ENCODE peak calls at places on chromosomes 6 and 20, in six cellular contexts. One of them, this sample, is unnamed.

GRCh38 chr20:11921326-11921725 is 3.6 kb downstream of the BTBD3 start:
- DNase-seq in erythroblast: no peak
- DNase-seq in gastrocnemius medialis: no peak
- DNase-seq in tibial nerve: no peak
- DNase-seq in K562: no peak
- DNase-seq in upper lobe of left lung: no peak
- DNase-seq in this sample: no peak

GRCh38 chr6:73648166-73648565 is 5.6 kb downstream of the SLC17A5 start:
- DNase-seq in erythroblast: no peak
- DNase-seq in gastrocnemius medialis: no peak
- DNase-seq in tibial nerve: no peak
- DNase-seq in K562: no peak
- DNase-seq in upper lobe of left lung: no peak
- DNase-seq in this sample: no peak

GRCh38 chr20:53757472-53757913 is 163.9 kb upstream of the ZNF217 start:
- DNase-seq in erythroblast: no peak
- DNase-seq in gastrocnemius medialis: no peak
- DNase-seq in tibial nerve: no peak
- DNase-seq in K562: no peak
- DNase-seq in upper lobe of left lung: no peak
- DNase-seq in this sample: no peak

GRCh38 chr6:48199502-48199901 is 88.5 kb upstream of the PTCHD4 start:
- DNase-seq in erythroblast: no peak
- DNase-seq in gastrocnemius medialis: no peak
- DNase-seq in tibial nerve: no peak
- DNase-seq in K562: no peak
- DNase-seq in upper lobe of left lung: no peak
- DNase-seq in this sample: no peak

GRCh38 chr20:48619126-48620101 is 208.4 kb downstream of the PREX1 start:
- DNase-seq in erythroblast: no peak
- DNase-seq in gastrocnemius medialis: no peak
- DNase-seq in tibial nerve: no peak
- DNase-seq in K562: no peak
- DNase-seq in upper lobe of left lung: no peak
- DNase-seq in this sample: no peak

GRCh38 chr20:18443841-18444240 is 23.0 kb downstream of the DZANK1 start:
- DNase-seq in erythroblast: no peak
- DNase-seq in gastrocnemius medialis: no peak
- DNase-seq in tibial nerve: no peak
- DNase-seq in K562: no peak
- DNase-seq in upper lobe of left lung: no peak
- DNase-seq in this sample: no peak

GRCh38 chr6:142819603-142820335 is 125.2 kb downstream of the HIVEP2 start:
- DNase-seq in erythroblast: no peak
- DNase-seq in gastrocnemius medialis: no peak
- DNase-seq in tibial nerve: no peak
- DNase-seq in K562: no peak
- DNase-seq in upper lobe of left lung: peak; percentile 32
- DNase-seq in this sample: no peak

GRCh38 chr6:11810039-11810541 is 31.5 kb upstream of the ADTRP start:
- DNase-seq in erythroblast: peak; percentile 52
- DNase-seq in gastrocnemius medialis: peak; percentile 15
- DNase-seq in tibial nerve: peak; percentile 73
- DNase-seq in K562: peak; percentile 60
- DNase-seq in upper lobe of left lung: peak; percentile 80
- DNase-seq in this sample: peak; percentile 52

GRCh38 chr20:39568090-39568489 is 605.9 kb downstream of the DHX35 start:
- DNase-seq in erythroblast: no peak
- DNase-seq in gastrocnemius medialis: no peak
- DNase-seq in tibial nerve: no peak
- DNase-seq in K562: no peak
- DNase-seq in upper lobe of left lung: no peak
- DNase-seq in this sample: no peak

GRCh38 chr6:43510827-43511163 is 649 bp upstream of the LRRC73 start:
- DNase-seq in erythroblast: no peak
- DNase-seq in gastrocnemius medialis: no peak
- DNase-seq in tibial nerve: no peak
- DNase-seq in K562: no peak
- DNase-seq in upper lobe of left lung: no peak
- DNase-seq in this sample: no peak

GRCh38 chr20:46084805-46085792 is 4.7 kb downstream of the NCOA5 start:
- DNase-seq in erythroblast: no peak
- DNase-seq in gastrocnemius medialis: no peak
- DNase-seq in tibial nerve: peak; percentile 40
- DNase-seq in K562: peak; percentile 11
- DNase-seq in upper lobe of left lung: peak; percentile 36
- DNase-seq in this sample: no peak

GRCh38 chr6:31355540-31355988 is 1.4 kb downstream of the HLA-B start:
- DNase-seq in erythroblast: no peak
- DNase-seq in gastrocnemius medialis: no peak
- DNase-seq in tibial nerve: no peak
- DNase-seq in K562: no peak
- DNase-seq in upper lobe of left lung: no peak
- DNase-seq in this sample: no peak

GRCh38 chr20:33005132-33005566 is 916 bp upstream of the SUN5 start:
- DNase-seq in erythroblast: peak; percentile 32
- DNase-seq in gastrocnemius medialis: no peak
- DNase-seq in tibial nerve: no peak
- DNase-seq in K562: peak; percentile 53
- DNase-seq in upper lobe of left lung: no peak
- DNase-seq in this sample: no peak

GRCh38 chr20:32203556-32204484 is 3.7 kb downstream of the PLAGL2 start:
- DNase-seq in erythroblast: no peak
- DNase-seq in gastrocnemius medialis: peak; percentile 40
- DNase-seq in tibial nerve: no peak
- DNase-seq in K562: no peak
- DNase-seq in upper lobe of left lung: peak; percentile 48
- DNase-seq in this sample: no peak

GRCh38 chr6:111552999-111553398 is 52.7 kb downstream of the TRAF3IP2 start:
- DNase-seq in erythroblast: no peak
- DNase-seq in gastrocnemius medialis: no peak
- DNase-seq in tibial nerve: no peak
- DNase-seq in K562: no peak
- DNase-seq in upper lobe of left lung: no peak
- DNase-seq in this sample: no peak

GRCh38 chr20:18577942-18578341 is 9.9 kb upstream of the DTD1 start:
- DNase-seq in erythroblast: no peak
- DNase-seq in gastrocnemius medialis: no peak
- DNase-seq in tibial nerve: no peak
- DNase-seq in K562: no peak
- DNase-seq in upper lobe of left lung: no peak
- DNase-seq in this sample: no peak

GRCh38 chr6:53250137-53250760 is 98.5 kb downstream of the ELOVL5 start:
- DNase-seq in erythroblast: no peak
- DNase-seq in gastrocnemius medialis: no peak
- DNase-seq in tibial nerve: no peak
- DNase-seq in K562: no peak
- DNase-seq in upper lobe of left lung: no peak
- DNase-seq in this sample: no peak

GRCh38 chr6:131430531-131430930 is 142.5 kb upstream of the ARG1 start:
- DNase-seq in erythroblast: no peak
- DNase-seq in gastrocnemius medialis: no peak
- DNase-seq in tibial nerve: no peak
- DNase-seq in K562: no peak
- DNase-seq in upper lobe of left lung: no peak
- DNase-seq in this sample: no peak

GRCh38 chr6:134379086-134379485 is 61.2 kb upstream of the SGK1 start:
- DNase-seq in erythroblast: peak; percentile 16
- DNase-seq in gastrocnemius medialis: no peak
- DNase-seq in tibial nerve: no peak
- DNase-seq in K562: peak; percentile 19
- DNase-seq in upper lobe of left lung: peak; percentile 77
- DNase-seq in this sample: no peak

GRCh38 chr6:132401941-132402275 is 633 bp upstream of the MOXD1 start:
- DNase-seq in erythroblast: no peak
- DNase-seq in gastrocnemius medialis: no peak
- DNase-seq in tibial nerve: no peak
- DNase-seq in K562: no peak
- DNase-seq in upper lobe of left lung: no peak
- DNase-seq in this sample: no peak

GRCh38 chr20:59222239-59222981 is 58.8 kb downstream of the ZNF831 start:
- DNase-seq in erythroblast: peak; percentile 52
- DNase-seq in gastrocnemius medialis: peak; percentile 47
- DNase-seq in tibial nerve: peak; percentile 80
- DNase-seq in K562: peak; percentile 83
- DNase-seq in upper lobe of left lung: peak; percentile 73
- DNase-seq in this sample: peak; percentile 79

GRCh38 chr20:46588532-46589509 is 38.4 kb upstream of the OCSTAMP start:
- DNase-seq in erythroblast: no peak
- DNase-seq in gastrocnemius medialis: no peak
- DNase-seq in tibial nerve: no peak
- DNase-seq in K562: no peak
- DNase-seq in upper lobe of left lung: no peak
- DNase-seq in this sample: no peak

GRCh38 chr6:39050453-39051112 is 2.0 kb downstream of the GLP1R start:
- DNase-seq in erythroblast: no peak
- DNase-seq in gastrocnemius medialis: no peak
- DNase-seq in tibial nerve: no peak
- DNase-seq in K562: no peak
- DNase-seq in upper lobe of left lung: peak; percentile 0
- DNase-seq in this sample: no peak

GRCh38 chr6:10446548-10446947 is 31.7 kb upstream of the TFAP2A start:
- DNase-seq in erythroblast: no peak
- DNase-seq in gastrocnemius medialis: no peak
- DNase-seq in tibial nerve: no peak
- DNase-seq in K562: no peak
- DNase-seq in upper lobe of left lung: no peak
- DNase-seq in this sample: no peak

GRCh38 chr6:72946766-72947165 is 278.5 kb downstream of the KHDC1L start:
- DNase-seq in erythroblast: no peak
- DNase-seq in gastrocnemius medialis: no peak
- DNase-seq in tibial nerve: no peak
- DNase-seq in K562: no peak
- DNase-seq in upper lobe of left lung: no peak
- DNase-seq in this sample: no peak

GRCh38 chr6:79421707-79422484 is 115.3 kb downstream of the LCA5 start:
- DNase-seq in erythroblast: no peak
- DNase-seq in gastrocnemius medialis: no peak
- DNase-seq in tibial nerve: no peak
- DNase-seq in K562: no peak
- DNase-seq in upper lobe of left lung: no peak
- DNase-seq in this sample: no peak

GRCh38 chr6:16729183-16729696 is 32.0 kb downstream of the ATXN1 start:
- DNase-seq in erythroblast: no peak
- DNase-seq in gastrocnemius medialis: no peak
- DNase-seq in tibial nerve: no peak
- DNase-seq in K562: no peak
- DNase-seq in upper lobe of left lung: no peak
- DNase-seq in this sample: no peak
- TF ChIP-seq POLR2A in erythroblast: no peak
- TF ChIP-seq POLR2A in gastrocnemius medialis: no peak
- TF ChIP-seq POLR2A in tibial nerve: no peak
- TF ChIP-seq POLR2A in K562: no peak
- TF ChIP-seq POLR2A in upper lobe of left lung: no peak
- TF ChIP-seq POLR2A in this sample: no peak

GRCh38 chr6:21665436-21666199 is 72.1 kb downstream of the SOX4 start:
- DNase-seq in erythroblast: no peak
- DNase-seq in gastrocnemius medialis: no peak
- DNase-seq in tibial nerve: no peak
- DNase-seq in K562: no peak
- DNase-seq in upper lobe of left lung: no peak
- DNase-seq in this sample: no peak

GRCh38 chr6:21664263-21665081 is 70.9 kb downstream of the SOX4 start:
- DNase-seq in erythroblast: no peak
- DNase-seq in gastrocnemius medialis: no peak
- DNase-seq in tibial nerve: no peak
- DNase-seq in K562: no peak
- DNase-seq in upper lobe of left lung: no peak
- DNase-seq in this sample: peak; percentile 16

GRCh38 chr6:21666200-21666671 is 72.7 kb downstream of the SOX4 start:
- DNase-seq in erythroblast: no peak
- DNase-seq in gastrocnemius medialis: no peak
- DNase-seq in tibial nerve: no peak
- DNase-seq in K562: no peak
- DNase-seq in upper lobe of left lung: no peak
- DNase-seq in this sample: no peak

GRCh38 chr6:21666788-21667681 is 73.5 kb downstream of the SOX4 start:
- DNase-seq in erythroblast: no peak
- DNase-seq in gastrocnemius medialis: no peak
- DNase-seq in tibial nerve: no peak
- DNase-seq in K562: no peak
- DNase-seq in upper lobe of left lung: no peak
- DNase-seq in this sample: no peak

DNA sequence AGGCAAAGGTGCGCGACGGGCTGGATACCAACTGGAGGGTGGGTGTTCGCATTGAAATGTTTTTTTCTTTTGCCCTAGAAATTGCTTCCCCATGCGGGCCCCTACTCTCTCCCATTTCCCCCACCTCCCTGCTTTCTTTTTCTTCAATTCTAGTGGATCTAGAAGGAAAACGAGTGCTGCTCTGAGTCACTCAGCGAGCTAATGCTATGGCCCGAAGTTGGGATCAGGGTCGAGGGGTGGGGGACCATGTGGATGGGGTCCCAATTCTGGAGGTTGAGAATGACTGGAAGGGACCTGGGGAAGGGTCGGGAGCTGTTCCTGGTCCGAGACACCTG is 71.5 kb downstream of the SOX4 start:
- DNase-seq in erythroblast: no peak
- DNase-seq in gastrocnemius medialis: no peak
- DNase-seq in tibial nerve: no peak
- DNase-seq in K562: no peak
- DNase-seq in upper lobe of left lung: no peak
- DNase-seq in this sample: no peak
- TF ChIP-seq POLR2A in erythroblast: no peak
- TF ChIP-seq POLR2A in gastrocnemius medialis: no peak
- TF ChIP-seq POLR2A in tibial nerve: no peak
- TF ChIP-seq POLR2A in K562: no peak
- TF ChIP-seq POLR2A in upper lobe of left lung: no peak
- TF ChIP-seq POLR2A in this sample: no peak

GRCh38 chr20:57705103-57705899 is 4.5 kb downstream of the PMEPA1 start:
- DNase-seq in erythroblast: no peak
- DNase-seq in gastrocnemius medialis: no peak
- DNase-seq in tibial nerve: no peak
- DNase-seq in K562: no peak
- DNase-seq in upper lobe of left lung: no peak
- DNase-seq in this sample: no peak
- TF ChIP-seq POLR2A in erythroblast: no peak
- TF ChIP-seq POLR2A in gastrocnemius medialis: no peak
- TF ChIP-seq POLR2A in tibial nerve: no peak
- TF ChIP-seq POLR2A in K562: no peak
- TF ChIP-seq POLR2A in upper lobe of left lung: no peak
- TF ChIP-seq POLR2A in this sample: no peak

DNA sequence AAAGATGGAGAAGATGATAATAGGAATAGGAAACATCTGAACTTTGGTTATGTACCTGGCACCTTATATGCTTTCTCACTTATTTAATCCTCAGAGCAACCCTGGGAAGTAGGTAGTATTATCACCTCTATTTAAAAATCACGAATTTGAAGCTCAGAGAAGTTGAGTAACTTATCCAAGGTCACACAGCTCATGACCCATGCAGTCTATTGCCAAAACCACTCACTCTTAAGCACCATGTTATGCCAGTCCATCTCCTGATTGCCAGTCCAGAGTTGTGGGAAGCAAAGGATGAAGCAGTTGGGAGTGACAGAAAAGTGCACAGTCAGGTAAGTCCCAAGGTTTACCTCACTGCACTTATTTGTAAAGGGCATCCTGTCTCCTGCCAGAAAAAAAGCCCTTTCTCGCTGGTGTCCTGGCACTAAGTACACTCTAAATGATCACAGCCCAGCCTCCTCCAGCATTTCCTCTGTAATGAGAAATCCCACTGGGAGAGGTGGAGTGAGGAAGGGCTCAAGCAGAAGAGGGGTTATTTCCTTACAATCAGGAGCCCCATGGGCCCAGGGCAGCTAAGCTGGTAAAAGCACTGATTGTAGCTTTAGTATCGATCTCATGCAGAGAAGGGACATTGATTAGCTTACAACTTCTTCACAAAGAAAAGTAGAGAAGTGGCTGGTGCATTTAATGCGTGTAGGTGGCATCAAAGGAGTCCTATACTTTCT is 21.3 kb upstream of the SCGN start:
- DNase-seq in erythroblast: no peak
- DNase-seq in gastrocnemius medialis: no peak
- DNase-seq in tibial nerve: no peak
- DNase-seq in K562: no peak
- DNase-seq in upper lobe of left lung: no peak
- DNase-seq in this sample: no peak
- TF ChIP-seq POLR2A in erythroblast: no peak
- TF ChIP-seq POLR2A in gastrocnemius medialis: no peak
- TF ChIP-seq POLR2A in tibial nerve: no peak
- TF ChIP-seq POLR2A in K562: no peak
- TF ChIP-seq POLR2A in upper lobe of left lung: no peak
- TF ChIP-seq POLR2A in this sample: no peak

This sample was measured in H54.